ENCODE peak calls at places on chromosomes 12 and 14, in eight cellular contexts. T is MM.1S, E is psoas muscle, X is NB4, I is AG10803, S is aorta, U is neural progenitor cell, M is A549. W is an unnamed sample.

GRCh38 chr12:90741611-90742010 is 213.4 kb downstream of the CCER1 start:
- DNase-seq in M (no peak), I (peak), X (no peak), S (no peak), E (no peak), T (no peak), U (no peak), W (no peak)

GRCh38 chr12:12405882-12406281 is 49.0 kb downstream of the BORCS5 start:
- DNase-seq in T (no peak), M (peak), X (no peak), E (no peak), U (no peak), I (no peak), S (peak), W (no peak)

GRCh38 chr14:103546651-103547454 is 15.6 kb downstream of the BAG5 start:
- DNase-seq in M (peak), S (peak), I (no peak), X (peak), U (peak), T (peak), E (peak), W (peak)

GRCh38 chr14:65352964-65353530 is 59.5 kb upstream of the FUT8 start:
- DNase-seq in T (peak), X (peak), M (peak), S (no peak), E (no peak), I (no peak), U (no peak), W (no peak)

GRCh38 chr12:114662512-114663177 is 21.3 kb downstream of the TBX3 start:
- DNase-seq in X (peak), E (peak), T (peak), U (peak), M (peak), I (peak), S (peak), W (peak)

GRCh38 chr14:58697927-58698641 is 60.3 kb downstream of the DACT1 start:
- DNase-seq in E (no peak), M (no peak), U (no peak), T (no peak), X (no peak), I (no peak), S (no peak), W (no peak)

GRCh38 chr12:88844426-88844825 is 264.2 kb upstream of the KITLG start:
- DNase-seq in M (no peak), X (no peak), T (no peak), E (no peak), U (no peak), S (no peak), I (no peak), W (no peak)

GRCh38 chr12:91210577-91210976 is 28.0 kb upstream of the DCN start:
- DNase-seq in T (no peak), U (no peak), S (no peak), I (no peak), E (no peak), M (no peak), X (no peak), W (no peak)

GRCh38 chr14:54001189-54001878 is 44.7 kb upstream of the BMP4 start:
- DNase-seq in T (no peak), I (no peak), M (peak), E (no peak), X (no peak), U (peak), S (no peak), W (no peak)

GRCh38 chr14:75439989-75440388 is 12.2 kb downstream of the JDP2 start:
- DNase-seq in T (no peak), M (no peak), X (no peak), E (no peak), I (no peak), U (no peak), S (no peak), W (no peak)

GRCh38 chr14:75435473-75435872 is 7.7 kb downstream of the JDP2 start:
- DNase-seq in S (no peak), M (no peak), X (peak), T (no peak), U (no peak), E (no peak), I (no peak), W (no peak)

GRCh38 chr14:75437201-75438143 is 9.7 kb downstream of the JDP2 start:
- DNase-seq in U (no peak), X (no peak), E (no peak), T (no peak), M (no peak), S (no peak), I (no peak), W (no peak)

GRCh38 chr14:75440733-75441474 is 13.1 kb downstream of the JDP2 start:
- DNase-seq in S (peak), U (no peak), E (peak), I (peak), X (no peak), T (no peak), M (no peak), W (peak)

GRCh38 chr14:75438486-75439080 is 10.8 kb downstream of the JDP2 start:
- DNase-seq in E (no peak), X (no peak), U (no peak), S (no peak), T (no peak), I (no peak), M (no peak), W (no peak)
- H3K4me3 ChIP-seq in E (no peak), X (no peak), U (no peak), S (no peak), T (no peak), I (no peak), M (no peak), W (no peak)

DNA sequence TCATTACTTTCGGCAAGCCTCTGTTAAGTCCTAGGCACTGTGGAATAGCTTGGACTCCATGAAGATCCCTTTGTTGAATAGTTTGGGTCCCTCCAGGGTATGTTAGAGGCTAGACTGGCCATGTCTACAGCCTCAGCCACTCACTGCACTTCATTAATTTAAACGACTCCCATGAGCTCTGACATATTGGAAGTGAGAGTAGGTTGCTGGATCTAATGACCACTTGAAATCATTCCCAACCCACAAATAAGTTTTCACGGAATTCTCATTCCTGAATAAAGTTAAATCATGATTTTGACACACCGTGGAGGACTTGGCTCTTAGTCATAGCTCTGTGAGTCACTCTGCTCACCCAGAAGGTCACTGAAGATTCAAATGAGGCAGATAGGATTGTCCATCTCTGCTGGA is 21.4 kb upstream of the APPL2 start:
- DNase-seq in S (no peak), T (no peak), M (peak), U (no peak), I (peak), E (no peak), X (no peak), W (peak)
- H3K4me3 ChIP-seq in S (no peak), T (no peak), M (no peak), U (no peak), I (no peak), E (no peak), X (no peak), W (no peak)

DNA sequence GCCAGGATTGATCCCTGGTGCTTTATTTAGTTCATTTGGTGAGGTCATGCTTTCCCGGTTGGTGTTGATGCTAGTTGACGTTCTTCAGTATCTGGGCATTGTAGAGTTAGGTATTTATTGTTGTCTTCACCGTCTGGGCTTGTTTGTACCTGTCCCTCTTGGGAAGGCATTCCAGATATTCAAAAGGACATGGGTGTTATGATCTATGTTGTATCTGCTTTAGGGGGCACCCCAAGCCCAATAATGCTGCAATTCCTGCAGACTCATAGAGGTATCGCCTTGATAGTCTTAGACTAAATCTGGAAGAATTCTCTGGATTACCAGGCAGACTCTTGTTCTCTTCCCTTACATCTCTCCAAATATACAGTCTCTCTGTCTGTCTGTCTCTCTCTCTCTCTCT is 42.1 kb downstream of the AK7 start:
- DNase-seq in X (no peak), S (no peak), T (no peak), U (no peak), M (no peak), I (no peak), E (no peak), W (no peak)
- H3K4me3 ChIP-seq in X (no peak), S (no peak), T (no peak), U (no peak), M (no peak), I (no peak), E (no peak), W (no peak)

GRCh38 chr12:112852127-112852526 is 54.6 kb upstream of the OAS1 start:
- DNase-seq in I (no peak), T (no peak), E (no peak), U (no peak), S (no peak), M (no peak), X (no peak), W (no peak)
- H3K4me3 ChIP-seq in I (no peak), T (no peak), E (no peak), U (no peak), S (no peak), M (no peak), X (no peak), W (no peak)

GRCh38 chr12:16681196-16681595 is 75.2 kb upstream of the LMO3 start:
- DNase-seq in M (no peak), I (no peak), U (no peak), X (no peak), T (no peak), S (no peak), E (no peak), W (no peak)
- H3K4me3 ChIP-seq in M (no peak), I (no peak), U (no peak), X (no peak), T (no peak), S (no peak), E (no peak), W (no peak)

DNA sequence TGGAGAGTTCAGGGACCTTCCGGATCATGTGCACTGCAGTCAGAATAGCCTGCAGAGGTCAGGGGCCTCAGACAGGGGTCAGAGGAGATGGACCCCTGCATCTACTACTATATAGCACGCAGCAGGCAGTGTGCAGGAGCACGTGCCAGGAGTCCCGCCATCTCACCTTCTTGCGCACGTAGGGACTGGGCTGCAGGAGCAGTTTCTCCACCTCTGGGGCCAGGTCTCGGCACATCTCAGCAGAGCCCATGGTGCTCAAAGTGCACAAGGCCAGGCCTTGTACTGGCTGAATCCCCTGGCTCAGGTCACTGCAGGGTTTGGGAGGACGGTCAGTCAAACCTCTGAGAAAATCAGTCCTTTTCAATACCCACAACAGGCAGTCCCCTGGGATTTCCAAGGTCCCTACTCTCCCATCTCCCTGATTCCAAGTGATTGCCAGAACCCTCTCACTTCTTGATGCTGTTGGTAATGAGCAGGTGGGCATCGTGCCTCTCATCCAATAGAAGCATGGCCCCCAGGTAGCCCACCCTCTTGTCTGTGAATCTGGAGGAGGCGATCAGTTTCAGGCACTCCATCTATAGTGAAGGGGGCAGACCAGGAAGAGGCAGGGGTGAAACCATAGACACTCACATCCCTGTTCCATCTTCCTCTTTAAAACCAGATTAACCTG is 1.3 kb downstream of the AP1G2 start:
- DNase-seq in S (no peak), U (no peak), T (no peak), M (no peak), E (no peak), X (no peak), I (no peak), W (no peak)
- H3K4me3 ChIP-seq in S (no peak), U (peak), T (peak), M (peak), E (peak), X (peak), I (no peak), W (no peak)

W was measured in cardiac fibroblast.